ENCODE peak calls at places on chromosomes 1 and 21, in six cellular contexts. M is mucosa of gallbladder, D is pancreas, B is left ventricle myocardium superior, E is T-cell, J is T-helper 9 cell. P is an unnamed sample.

GRCh38 chr1:167249702-167250101 is 29.0 kb downstream of the POU2F1 start:
- DNase-seq in M (no peak), D (no peak), B (no peak), E (no peak), J (no peak), P (no peak)

GRCh38 chr1:219567341-219567947 is 45.5 kb downstream of the ZC3H11B start:
- DNase-seq in M (no peak), D (no peak), B (no peak), E (no peak), J (no peak), P (no peak)

GRCh38 chr21:34158866-34159616 is 85.7 kb downstream of the MRPS6 start:
- DNase-seq in M (no peak), D (no peak), B (no peak), E (no peak), J (no peak), P (no peak)

GRCh38 chr1:61097326-61097725 is 15.0 kb downstream of the NFIA start:
- DNase-seq in M (no peak), D (no peak), B (no peak), E (no peak), J (no peak), P (no peak)

GRCh38 chr21:41634858-41635257 is 126.9 kb upstream of the TMPRSS2 start:
- DNase-seq in M (no peak), D (no peak), B (no peak), E (no peak), J (no peak), P (no peak)

GRCh38 chr1:21318714-21319159 is 28.5 kb upstream of the ECE1 start:
- DNase-seq in M (peak), D (peak), B (peak), E (no peak), J (no peak), P (no peak)

GRCh38 chr1:221169447-221169889 is 290.2 kb downstream of the HLX start:
- DNase-seq in M (no peak), D (no peak), B (no peak), E (no peak), J (no peak), P (no peak)

GRCh38 chr1:10909697-10910489 is 102.6 kb upstream of the TARDBP start:
- DNase-seq in M (peak), D (peak), B (peak), E (peak), J (peak), P (peak)

GRCh38 chr1:74699331-74699730 is 25.7 kb upstream of the ERICH3 start:
- DNase-seq in M (no peak), D (no peak), B (no peak), E (no peak), J (no peak), P (no peak)

GRCh38 chr1:169044296-169044695 is 62.2 kb upstream of the ATP1B1 start:
- DNase-seq in M (peak), D (no peak), B (no peak), E (peak), J (peak), P (peak)

GRCh38 chr1:244792188-244792850 is 43.1 kb upstream of the COX20 start:
- DNase-seq in M (no peak), D (peak), B (no peak), E (no peak), J (no peak), P (no peak)

GRCh38 chr1:8474369-8474768 is 156.5 kb downstream of the SLC45A1 start:
- DNase-seq in M (no peak), D (no peak), B (no peak), E (no peak), J (no peak), P (no peak)

GRCh38 chr21:44893278-44893556 is 19.7 kb upstream of the PTTG1IP start:
- DNase-seq in M (no peak), D (no peak), B (no peak), E (no peak), J (no peak), P (no peak)

GRCh38 chr1:113042336-113043143 is 30.5 kb upstream of the LRIG2 start:
- DNase-seq in M (peak), D (peak), B (peak), E (no peak), J (no peak), P (peak)

GRCh38 chr1:22673486-22674409 is 20.7 kb downstream of the C1QB start:
- DNase-seq in M (peak), D (no peak), B (peak), E (no peak), J (no peak), P (no peak)

GRCh38 chr1:832136-832535 is 91.6 kb upstream of the SAMD11 start:
- DNase-seq in M (no peak), D (no peak), B (peak), E (no peak), J (no peak), P (no peak)

GRCh38 chr1:204003536-204003935 is 69.4 kb upstream of the SOX13 start:
- DNase-seq in M (no peak), D (no peak), B (no peak), E (no peak), J (no peak), P (no peak)

GRCh38 chr1:119711804-119712341 is at the start of gene PHGDH:
- DNase-seq in M (peak), D (peak), B (peak), E (peak), J (no peak), P (peak)

GRCh38 chr1:116826818-116827606 is 72.8 kb downstream of the CD2 start:
- DNase-seq in M (peak), D (no peak), B (no peak), E (no peak), J (no peak), P (peak)

GRCh38 chr1:28684937-28685336 is 16.4 kb downstream of the GMEB1 start:
- DNase-seq in M (no peak), D (no peak), B (no peak), E (no peak), J (no peak), P (no peak)

GRCh38 chr21:42653492-42654061 is at the start of gene PDE9A:
- DNase-seq in M (peak), D (peak), B (peak), E (peak), J (no peak), P (peak)

GRCh38 chr1:248625166-248625565 is 9.7 kb downstream of the OR2T11 start:
- DNase-seq in M (no peak), D (no peak), B (no peak), E (no peak), J (no peak), P (no peak)

GRCh38 chr1:66761273-66761672 is 9.0 kb downstream of the DYNLT5 start:
- DNase-seq in M (no peak), D (no peak), B (no peak), E (no peak), J (no peak), P (no peak)

GRCh38 chr1:3409737-3410434 is 44.6 kb upstream of the ARHGEF16 start:
- DNase-seq in M (peak), D (no peak), B (peak), E (no peak), J (no peak), P (no peak)

GRCh38 chr1:216902669-216903388 is 179.6 kb upstream of the ESRRG start:
- DNase-seq in M (no peak), D (no peak), B (no peak), E (no peak), J (no peak), P (no peak)

GRCh38 chr1:214445201-214445600 is 106.2 kb downstream of the PTPN14 start:
- DNase-seq in M (no peak), D (no peak), B (no peak), E (no peak), J (no peak), P (no peak)

GRCh38 chr1:234753979-234754378 is 144.0 kb upstream of the IRF2BP2 start:
- DNase-seq in M (no peak), D (no peak), B (no peak), E (no peak), J (no peak), P (no peak)

GRCh38 chr1:150186789-150187559 is 37.3 kb downstream of the PLEKHO1 start:
- DNase-seq in M (no peak), D (no peak), B (no peak), E (no peak), J (peak), P (peak)

GRCh38 chr1:232017057-232017456 is 390.5 kb downstream of the DISC1 start:
- DNase-seq in M (no peak), D (no peak), B (no peak), E (no peak), J (no peak), P (no peak)

GRCh38 chr21:45517249-45518065 is 24.8 kb downstream of the SLC19A1 start:
- DNase-seq in M (no peak), D (peak), B (peak), E (no peak), J (no peak), P (no peak)

P was measured in activated naive CD8-positive, alpha-beta T cell treated with anti-CD3 and anti-CD28 coated beads for 36 hours.